ENCODE peak calls at places on chromosome 5, in five cellular contexts. R, J, X, M and E are unnamed samples.

GRCh38 chr5:353599-354580 is 32.4 kb downstream of the AHRR start:
- DNase-seq in R (no peak), J (peak; percentile 4), X (no peak), M (no peak), E (no peak)

GRCh38 chr5:144125163-144125726 is 45.2 kb downstream of the YIPF5 start:
- DNase-seq in R (no peak), J (no peak), X (peak; percentile 60), M (no peak), E (no peak)

GRCh38 chr5:1007681-1008450 is 736 bp upstream of the NKD2 start:
- DNase-seq in R (no peak), J (peak; percentile 6), X (no peak), M (no peak), E (no peak)

GRCh38 chr5:147382776-147383175 is 127.1 kb downstream of the DPYSL3 start:
- DNase-seq in R (no peak), J (no peak), X (peak; percentile 27), M (no peak), E (no peak)

GRCh38 chr5:132235340-132235739 is 7.7 kb upstream of the P4HA2 start:
- DNase-seq in R (no peak), J (no peak), X (no peak), M (no peak), E (no peak)

GRCh38 chr5:335740-336038 is 14.2 kb downstream of the AHRR start:
- DNase-seq in R (no peak), J (no peak), X (no peak), M (no peak), E (no peak)

GRCh38 chr5:106392766-106393165 is 1278.0 kb downstream of the EFNA5 start:
- DNase-seq in R (peak; percentile 59), J (no peak), X (peak; percentile 38), M (no peak), E (no peak)

GRCh38 chr5:157130933-157131332 is 11.7 kb downstream of the MED7 start:
- DNase-seq in R (no peak), J (no peak), X (no peak), M (no peak), E (no peak)

GRCh38 chr5:57902035-57902434 is 419.4 kb upstream of the ACTBL2 start:
- DNase-seq in R (no peak), J (no peak), X (no peak), M (no peak), E (no peak)